ENCODE peak calls at places on chromosome 10, in four cellular contexts. One of them, this sample, is unnamed.

GRCh38 chr10:3773465-3774017 is 11.5 kb downstream of the KLF6 start:
- DNase-seq in sigmoid colon: no peak
- DNase-seq in GM03348: no peak
- DNase-seq in fibroblast of the aortic adventitia: peak
- DNase-seq in this sample: no peak

GRCh38 chr10:107477266-107477665 is 312.8 kb upstream of the SORCS1 start:
- DNase-seq in sigmoid colon: no peak
- DNase-seq in fibroblast of the aortic adventitia: no peak
- DNase-seq in GM03348: no peak
- DNase-seq in this sample: no peak

GRCh38 chr10:117680611-117681010 is 138.1 kb downstream of the EMX2 start:
- DNase-seq in fibroblast of the aortic adventitia: no peak
- DNase-seq in sigmoid colon: no peak
- DNase-seq in GM03348: no peak
- DNase-seq in this sample: no peak

GRCh38 chr10:99374972-99375371 is 45.8 kb downstream of the CNNM1 start:
- DNase-seq in sigmoid colon: no peak
- DNase-seq in GM03348: no peak
- DNase-seq in fibroblast of the aortic adventitia: no peak
- DNase-seq in this sample: no peak

GRCh38 chr10:34262965-34263364 is 552.1 kb downstream of the PARD3 start:
- DNase-seq in sigmoid colon: no peak
- DNase-seq in fibroblast of the aortic adventitia: no peak
- DNase-seq in GM03348: no peak
- DNase-seq in this sample: no peak

GRCh38 chr10:95431900-95432342 is 129.2 kb downstream of the SORBS1 start:
- DNase-seq in fibroblast of the aortic adventitia: no peak
- DNase-seq in GM03348: no peak
- DNase-seq in sigmoid colon: no peak
- DNase-seq in this sample: no peak

GRCh38 chr10:13784067-13784466 is 197.3 kb downstream of the PRPF18 start:
- DNase-seq in fibroblast of the aortic adventitia: no peak
- DNase-seq in sigmoid colon: no peak
- DNase-seq in GM03348: no peak
- DNase-seq in this sample: no peak

GRCh38 chr10:30115391-30116253 is 56.2 kb upstream of the JCAD start:
- DNase-seq in fibroblast of the aortic adventitia: peak
- DNase-seq in sigmoid colon: no peak
- DNase-seq in GM03348: no peak
- DNase-seq in this sample: no peak

GRCh38 chr10:99123851-99124250 is 111.8 kb downstream of the HPSE2 start:
- DNase-seq in fibroblast of the aortic adventitia: no peak
- DNase-seq in sigmoid colon: no peak
- DNase-seq in GM03348: no peak
- DNase-seq in this sample: no peak

GRCh38 chr10:120735773-120736371 is 115.3 kb upstream of the WDR11 start:
- DNase-seq in sigmoid colon: no peak
- DNase-seq in GM03348: peak
- DNase-seq in fibroblast of the aortic adventitia: peak
- DNase-seq in this sample: no peak

GRCh38 chr10:108327706-108328105 is 1163.2 kb upstream of the SORCS1 start:
- DNase-seq in GM03348: no peak
- DNase-seq in fibroblast of the aortic adventitia: no peak
- DNase-seq in sigmoid colon: no peak
- DNase-seq in this sample: no peak

GRCh38 chr10:56139405-56139804 is 221.7 kb downstream of the ZWINT start:
- DNase-seq in sigmoid colon: no peak
- DNase-seq in GM03348: no peak
- DNase-seq in fibroblast of the aortic adventitia: no peak
- DNase-seq in this sample: no peak

GRCh38 chr10:43399911-43400310 is 9.1 kb downstream of the HNRNPF start:
- DNase-seq in GM03348: no peak
- DNase-seq in fibroblast of the aortic adventitia: no peak
- DNase-seq in sigmoid colon: peak
- DNase-seq in this sample: no peak

GRCh38 chr10:987635-987905 is 664 bp upstream of the GTPBP4 start:
- DNase-seq in GM03348: no peak
- DNase-seq in sigmoid colon: no peak
- DNase-seq in fibroblast of the aortic adventitia: peak
- DNase-seq in this sample: no peak

GRCh38 chr10:46240684-46241565 is 45.9 kb upstream of the ANTXRL start:
- DNase-seq in fibroblast of the aortic adventitia: no peak
- DNase-seq in sigmoid colon: no peak
- DNase-seq in GM03348: no peak
- DNase-seq in this sample: peak

GRCh38 chr10:92757066-92757716 is 67.4 kb downstream of the HHEX start:
- DNase-seq in GM03348: peak
- DNase-seq in fibroblast of the aortic adventitia: peak
- DNase-seq in sigmoid colon: peak
- DNase-seq in this sample: peak

GRCh38 chr10:78772083-78772482 is 296.7 kb upstream of the ZMIZ1 start:
- DNase-seq in GM03348: no peak
- DNase-seq in sigmoid colon: no peak
- DNase-seq in fibroblast of the aortic adventitia: no peak
- DNase-seq in this sample: peak

GRCh38 chr10:100878291-100878910 is 34.4 kb upstream of the SLF2 start:
- DNase-seq in fibroblast of the aortic adventitia: peak
- DNase-seq in GM03348: peak
- DNase-seq in sigmoid colon: no peak
- DNase-seq in this sample: no peak

This sample was measured in posterior vena cava.